ENCODE peak calls at places on chromosomes 12 and 14, in five cellular contexts. K, U, H, O and S are unnamed samples.

GRCh38 chr12:121227294-121227693 is 17.4 kb downstream of the P2RX4 start:
- DNase-seq in K (peak), H (no peak), U (no peak), O (peak), S (peak)

GRCh38 chr12:46919666-46920065 is 93.9 kb upstream of the SLC38A4 start:
- DNase-seq in H (no peak), K (no peak), O (no peak), U (no peak), S (no peak)

GRCh38 chr12:76611533-76611932 is 52.0 kb upstream of the OSBPL8 start:
- DNase-seq in H (no peak), U (no peak), O (no peak), K (no peak), S (no peak)

GRCh38 chr14:81371802-81372201 is 28.3 kb downstream of the STON2 start:
- DNase-seq in H (no peak), U (no peak), O (no peak), K (no peak), S (no peak)

GRCh38 chr12:104486943-104487819 is 30.4 kb downstream of the CHST11 start:
- DNase-seq in K (no peak), U (no peak), O (no peak), H (no peak), S (no peak)

GRCh38 chr14:44385906-44386305 is 121.2 kb downstream of the FSCB start:
- DNase-seq in O (no peak), K (no peak), H (no peak), U (no peak), S (no peak)

GRCh38 chr12:46553266-46553665 is 180.7 kb upstream of the SLC38A2 start:
- DNase-seq in H (no peak), U (no peak), O (no peak), K (no peak), S (no peak)

GRCh38 chr12:98470469-98471082 is 44.8 kb upstream of the TMPO start:
- DNase-seq in H (no peak), O (no peak), U (no peak), K (no peak), S (no peak)

GRCh38 chr12:94615284-94616216 is 34.8 kb downstream of the TMCC3 start:
- DNase-seq in O (peak), K (no peak), U (no peak), H (no peak), S (peak)

GRCh38 chr12:2273288-2273687 is 220.5 kb downstream of the CACNA1C start:
- DNase-seq in K (no peak), O (no peak), U (no peak), H (no peak), S (no peak)

GRCh38 chr12:103444983-103445382 is 50.8 kb downstream of the C12orf42 start:
- DNase-seq in K (no peak), O (no peak), H (no peak), U (no peak), S (no peak)

GRCh38 chr14:90576581-90576980 is 179.8 kb downstream of the CALM1 start:
- DNase-seq in K (no peak), O (no peak), H (no peak), U (no peak), S (no peak)

GRCh38 chr12:69513297-69513696 is 43.1 kb downstream of the FRS2 start:
- DNase-seq in U (no peak), H (no peak), O (peak), K (no peak), S (no peak)

GRCh38 chr14:95303552-95303951 is 16.2 kb downstream of the CLMN start:
- DNase-seq in K (no peak), H (no peak), O (no peak), U (no peak), S (no peak)

GRCh38 chr12:114935658-114936057 is 251.7 kb upstream of the TBX3 start:
- DNase-seq in O (no peak), H (no peak), K (no peak), U (no peak), S (no peak)